ENCODE peak calls at places on chromosomes 5 and 9, in eight cellular contexts. One of them, this sample, is unnamed.

GRCh38 chr9:37752646-37753488 is 738 bp upstream of the TRMT10B start:
- DNase-seq in HTR-8/SVneo: no peak
- DNase-seq in left ventricle myocardium inferior: no peak
- DNase-seq in neural crest cell: no peak
- DNase-seq in cardiac fibroblast: no peak
- DNase-seq in NCI-H345: no peak
- DNase-seq in Caco-2: no peak
- DNase-seq in stimulated activated CD4-positive, alpha-beta T cell treated with anti-CD3 and anti-CD28 coated beads, Interleukin-2, amount 100 ng/mL, for 48 hours: peak
- DNase-seq in this sample: no peak

GRCh38 chr5:160926428-160926827 is 74.4 kb upstream of the ATP10B start:
- DNase-seq in neural crest cell: no peak
- DNase-seq in left ventricle myocardium inferior: no peak
- DNase-seq in HTR-8/SVneo: no peak
- DNase-seq in stimulated activated CD4-positive, alpha-beta T cell treated with anti-CD3 and anti-CD28 coated beads, Interleukin-2, amount 100 ng/mL, for 48 hours: no peak
- DNase-seq in Caco-2: no peak
- DNase-seq in NCI-H345: peak
- DNase-seq in cardiac fibroblast: no peak
- DNase-seq in this sample: no peak

GRCh38 chr5:75847561-75848021 is 130.4 kb upstream of the POC5 start:
- DNase-seq in cardiac fibroblast: no peak
- DNase-seq in stimulated activated CD4-positive, alpha-beta T cell treated with anti-CD3 and anti-CD28 coated beads, Interleukin-2, amount 100 ng/mL, for 48 hours: no peak
- DNase-seq in left ventricle myocardium inferior: no peak
- DNase-seq in HTR-8/SVneo: no peak
- DNase-seq in NCI-H345: no peak
- DNase-seq in neural crest cell: no peak
- DNase-seq in Caco-2: no peak
- DNase-seq in this sample: no peak

GRCh38 chr5:149114403-149115312 is 26.6 kb upstream of the ABLIM3 start:
- DNase-seq in HTR-8/SVneo: peak
- DNase-seq in stimulated activated CD4-positive, alpha-beta T cell treated with anti-CD3 and anti-CD28 coated beads, Interleukin-2, amount 100 ng/mL, for 48 hours: peak
- DNase-seq in left ventricle myocardium inferior: peak
- DNase-seq in neural crest cell: peak
- DNase-seq in Caco-2: peak
- DNase-seq in NCI-H345: peak
- DNase-seq in cardiac fibroblast: peak
- DNase-seq in this sample: peak

GRCh38 chr5:16493261-16493660 is 27.7 kb upstream of the ZNF622 start:
- DNase-seq in Caco-2: no peak
- DNase-seq in neural crest cell: no peak
- DNase-seq in NCI-H345: no peak
- DNase-seq in HTR-8/SVneo: no peak
- DNase-seq in left ventricle myocardium inferior: no peak
- DNase-seq in cardiac fibroblast: peak
- DNase-seq in stimulated activated CD4-positive, alpha-beta T cell treated with anti-CD3 and anti-CD28 coated beads, Interleukin-2, amount 100 ng/mL, for 48 hours: no peak
- DNase-seq in this sample: no peak

GRCh38 chr5:126370796-126371718 is 52.2 kb upstream of the GRAMD2B start:
- DNase-seq in left ventricle myocardium inferior: no peak
- DNase-seq in neural crest cell: no peak
- DNase-seq in Caco-2: peak
- DNase-seq in NCI-H345: no peak
- DNase-seq in HTR-8/SVneo: no peak
- DNase-seq in stimulated activated CD4-positive, alpha-beta T cell treated with anti-CD3 and anti-CD28 coated beads, Interleukin-2, amount 100 ng/mL, for 48 hours: no peak
- DNase-seq in cardiac fibroblast: peak
- DNase-seq in this sample: no peak

GRCh38 chr5:158498959-158499679 is 600.6 kb downstream of the EBF1 start:
- DNase-seq in Caco-2: no peak
- DNase-seq in cardiac fibroblast: no peak
- DNase-seq in NCI-H345: no peak
- DNase-seq in left ventricle myocardium inferior: no peak
- DNase-seq in HTR-8/SVneo: no peak
- DNase-seq in neural crest cell: no peak
- DNase-seq in stimulated activated CD4-positive, alpha-beta T cell treated with anti-CD3 and anti-CD28 coated beads, Interleukin-2, amount 100 ng/mL, for 48 hours: no peak
- DNase-seq in this sample: no peak

GRCh38 chr9:116155700-116156045 is 2.1 kb downstream of the PAPPA start:
- DNase-seq in Caco-2: no peak
- DNase-seq in stimulated activated CD4-positive, alpha-beta T cell treated with anti-CD3 and anti-CD28 coated beads, Interleukin-2, amount 100 ng/mL, for 48 hours: no peak
- DNase-seq in left ventricle myocardium inferior: no peak
- DNase-seq in neural crest cell: no peak
- DNase-seq in HTR-8/SVneo: no peak
- DNase-seq in NCI-H345: no peak
- DNase-seq in cardiac fibroblast: no peak
- DNase-seq in this sample: peak

GRCh38 chr5:133668458-133668857 is 56.1 kb upstream of the FSTL4 start:
- DNase-seq in NCI-H345: no peak
- DNase-seq in cardiac fibroblast: no peak
- DNase-seq in Caco-2: no peak
- DNase-seq in neural crest cell: no peak
- DNase-seq in left ventricle myocardium inferior: no peak
- DNase-seq in HTR-8/SVneo: no peak
- DNase-seq in stimulated activated CD4-positive, alpha-beta T cell treated with anti-CD3 and anti-CD28 coated beads, Interleukin-2, amount 100 ng/mL, for 48 hours: no peak
- DNase-seq in this sample: no peak

GRCh38 chr9:130112244-130113151 is 58.8 kb downstream of the GPR107 start:
- DNase-seq in HTR-8/SVneo: no peak
- DNase-seq in cardiac fibroblast: no peak
- DNase-seq in neural crest cell: no peak
- DNase-seq in stimulated activated CD4-positive, alpha-beta T cell treated with anti-CD3 and anti-CD28 coated beads, Interleukin-2, amount 100 ng/mL, for 48 hours: no peak
- DNase-seq in left ventricle myocardium inferior: no peak
- DNase-seq in NCI-H345: no peak
- DNase-seq in Caco-2: no peak
- DNase-seq in this sample: no peak

GRCh38 chr5:14268236-14268701 is 125.1 kb downstream of the TRIO start:
- DNase-seq in stimulated activated CD4-positive, alpha-beta T cell treated with anti-CD3 and anti-CD28 coated beads, Interleukin-2, amount 100 ng/mL, for 48 hours: no peak
- DNase-seq in HTR-8/SVneo: peak
- DNase-seq in Caco-2: peak
- DNase-seq in neural crest cell: no peak
- DNase-seq in NCI-H345: no peak
- DNase-seq in cardiac fibroblast: peak
- DNase-seq in left ventricle myocardium inferior: no peak
- DNase-seq in this sample: no peak

GRCh38 chr9:121997791-121998190 is 95.3 kb downstream of the TTLL11 start:
- DNase-seq in left ventricle myocardium inferior: no peak
- DNase-seq in Caco-2: no peak
- DNase-seq in cardiac fibroblast: peak
- DNase-seq in NCI-H345: no peak
- DNase-seq in stimulated activated CD4-positive, alpha-beta T cell treated with anti-CD3 and anti-CD28 coated beads, Interleukin-2, amount 100 ng/mL, for 48 hours: no peak
- DNase-seq in HTR-8/SVneo: no peak
- DNase-seq in neural crest cell: no peak
- DNase-seq in this sample: no peak

GRCh38 chr5:82924990-82925385 is 152.2 kb downstream of the TMEM167A start:
- DNase-seq in HTR-8/SVneo: no peak
- DNase-seq in NCI-H345: no peak
- DNase-seq in Caco-2: no peak
- DNase-seq in stimulated activated CD4-positive, alpha-beta T cell treated with anti-CD3 and anti-CD28 coated beads, Interleukin-2, amount 100 ng/mL, for 48 hours: no peak
- DNase-seq in cardiac fibroblast: peak
- DNase-seq in left ventricle myocardium inferior: no peak
- DNase-seq in neural crest cell: no peak
- DNase-seq in this sample: no peak

GRCh38 chr5:17805426-17805825 is 171.2 kb downstream of the TAF11L14 start:
- DNase-seq in NCI-H345: no peak
- DNase-seq in left ventricle myocardium inferior: no peak
- DNase-seq in HTR-8/SVneo: no peak
- DNase-seq in cardiac fibroblast: no peak
- DNase-seq in Caco-2: no peak
- DNase-seq in neural crest cell: no peak
- DNase-seq in stimulated activated CD4-positive, alpha-beta T cell treated with anti-CD3 and anti-CD28 coated beads, Interleukin-2, amount 100 ng/mL, for 48 hours: no peak
- DNase-seq in this sample: no peak

GRCh38 chr5:131536211-131536826 is 98.7 kb downstream of the RAPGEF6 start:
- DNase-seq in HTR-8/SVneo: no peak
- DNase-seq in cardiac fibroblast: peak
- DNase-seq in left ventricle myocardium inferior: no peak
- DNase-seq in neural crest cell: no peak
- DNase-seq in NCI-H345: no peak
- DNase-seq in Caco-2: no peak
- DNase-seq in stimulated activated CD4-positive, alpha-beta T cell treated with anti-CD3 and anti-CD28 coated beads, Interleukin-2, amount 100 ng/mL, for 48 hours: no peak
- DNase-seq in this sample: no peak

GRCh38 chr5:90747175-90747574 is 188.6 kb downstream of the ADGRV1 start:
- DNase-seq in HTR-8/SVneo: peak
- DNase-seq in Caco-2: no peak
- DNase-seq in cardiac fibroblast: no peak
- DNase-seq in NCI-H345: no peak
- DNase-seq in left ventricle myocardium inferior: no peak
- DNase-seq in neural crest cell: no peak
- DNase-seq in stimulated activated CD4-positive, alpha-beta T cell treated with anti-CD3 and anti-CD28 coated beads, Interleukin-2, amount 100 ng/mL, for 48 hours: no peak
- DNase-seq in this sample: no peak

GRCh38 chr5:131068893-131069643 is 96.0 kb downstream of the HINT1 start:
- DNase-seq in cardiac fibroblast: no peak
- DNase-seq in Caco-2: no peak
- DNase-seq in HTR-8/SVneo: no peak
- DNase-seq in stimulated activated CD4-positive, alpha-beta T cell treated with anti-CD3 and anti-CD28 coated beads, Interleukin-2, amount 100 ng/mL, for 48 hours: peak
- DNase-seq in left ventricle myocardium inferior: no peak
- DNase-seq in neural crest cell: no peak
- DNase-seq in NCI-H345: no peak
- DNase-seq in this sample: no peak

GRCh38 chr5:109413463-109413862 is 3.7 kb upstream of the PJA2 start:
- DNase-seq in NCI-H345: peak
- DNase-seq in HTR-8/SVneo: no peak
- DNase-seq in Caco-2: no peak
- DNase-seq in stimulated activated CD4-positive, alpha-beta T cell treated with anti-CD3 and anti-CD28 coated beads, Interleukin-2, amount 100 ng/mL, for 48 hours: no peak
- DNase-seq in neural crest cell: no peak
- DNase-seq in left ventricle myocardium inferior: no peak
- DNase-seq in cardiac fibroblast: peak
- DNase-seq in this sample: peak

GRCh38 chr9:98091735-98092632 is 27.0 kb downstream of the TRIM14 start:
- DNase-seq in HTR-8/SVneo: no peak
- DNase-seq in stimulated activated CD4-positive, alpha-beta T cell treated with anti-CD3 and anti-CD28 coated beads, Interleukin-2, amount 100 ng/mL, for 48 hours: no peak
- DNase-seq in NCI-H345: no peak
- DNase-seq in left ventricle myocardium inferior: no peak
- DNase-seq in neural crest cell: no peak
- DNase-seq in Caco-2: no peak
- DNase-seq in cardiac fibroblast: peak
- DNase-seq in this sample: peak

GRCh38 chr9:79911724-79912123 is 340.0 kb downstream of the TLE4 start:
- DNase-seq in left ventricle myocardium inferior: no peak
- DNase-seq in stimulated activated CD4-positive, alpha-beta T cell treated with anti-CD3 and anti-CD28 coated beads, Interleukin-2, amount 100 ng/mL, for 48 hours: no peak
- DNase-seq in neural crest cell: no peak
- DNase-seq in Caco-2: no peak
- DNase-seq in NCI-H345: no peak
- DNase-seq in HTR-8/SVneo: no peak
- DNase-seq in cardiac fibroblast: no peak
- DNase-seq in this sample: no peak

GRCh38 chr5:1443145-1443543 is 2.1 kb downstream of the SLC6A3 start:
- DNase-seq in NCI-H345: no peak
- DNase-seq in neural crest cell: no peak
- DNase-seq in stimulated activated CD4-positive, alpha-beta T cell treated with anti-CD3 and anti-CD28 coated beads, Interleukin-2, amount 100 ng/mL, for 48 hours: no peak
- DNase-seq in HTR-8/SVneo: no peak
- DNase-seq in left ventricle myocardium inferior: no peak
- DNase-seq in cardiac fibroblast: no peak
- DNase-seq in Caco-2: no peak
- DNase-seq in this sample: no peak

GRCh38 chr9:127983847-127984289 is 3.1 kb upstream of the EEIG1 start:
- DNase-seq in left ventricle myocardium inferior: no peak
- DNase-seq in HTR-8/SVneo: no peak
- DNase-seq in Caco-2: no peak
- DNase-seq in cardiac fibroblast: no peak
- DNase-seq in NCI-H345: peak
- DNase-seq in stimulated activated CD4-positive, alpha-beta T cell treated with anti-CD3 and anti-CD28 coated beads, Interleukin-2, amount 100 ng/mL, for 48 hours: no peak
- DNase-seq in neural crest cell: no peak
- DNase-seq in this sample: no peak

GRCh38 chr5:67165524-67166459 is 30.8 kb downstream of the CD180 start:
- DNase-seq in Caco-2: no peak
- DNase-seq in neural crest cell: peak
- DNase-seq in NCI-H345: no peak
- DNase-seq in stimulated activated CD4-positive, alpha-beta T cell treated with anti-CD3 and anti-CD28 coated beads, Interleukin-2, amount 100 ng/mL, for 48 hours: peak
- DNase-seq in left ventricle myocardium inferior: peak
- DNase-seq in HTR-8/SVneo: no peak
- DNase-seq in cardiac fibroblast: peak
- DNase-seq in this sample: peak

GRCh38 chr5:96809898-96810297 is 2.2 kb upstream of the ERAP1 start:
- DNase-seq in stimulated activated CD4-positive, alpha-beta T cell treated with anti-CD3 and anti-CD28 coated beads, Interleukin-2, amount 100 ng/mL, for 48 hours: peak
- DNase-seq in cardiac fibroblast: no peak
- DNase-seq in HTR-8/SVneo: no peak
- DNase-seq in NCI-H345: no peak
- DNase-seq in neural crest cell: no peak
- DNase-seq in left ventricle myocardium inferior: no peak
- DNase-seq in Caco-2: no peak
- DNase-seq in this sample: no peak

GRCh38 chr5:8458038-8458383 is 589.1 kb downstream of the MTRR start:
- DNase-seq in left ventricle myocardium inferior: no peak
- DNase-seq in stimulated activated CD4-positive, alpha-beta T cell treated with anti-CD3 and anti-CD28 coated beads, Interleukin-2, amount 100 ng/mL, for 48 hours: no peak
- DNase-seq in cardiac fibroblast: peak
- DNase-seq in NCI-H345: peak
- DNase-seq in HTR-8/SVneo: peak
- DNase-seq in neural crest cell: no peak
- DNase-seq in Caco-2: no peak
- DNase-seq in this sample: no peak

GRCh38 chr5:83527191-83527590 is 55.6 kb downstream of the VCAN start:
- DNase-seq in HTR-8/SVneo: no peak
- DNase-seq in stimulated activated CD4-positive, alpha-beta T cell treated with anti-CD3 and anti-CD28 coated beads, Interleukin-2, amount 100 ng/mL, for 48 hours: no peak
- DNase-seq in neural crest cell: no peak
- DNase-seq in NCI-H345: no peak
- DNase-seq in cardiac fibroblast: no peak
- DNase-seq in Caco-2: no peak
- DNase-seq in left ventricle myocardium inferior: no peak
- DNase-seq in this sample: no peak

GRCh38 chr5:39760385-39761198 is 335.8 kb upstream of the DAB2 start:
- DNase-seq in left ventricle myocardium inferior: peak
- DNase-seq in cardiac fibroblast: peak
- DNase-seq in NCI-H345: no peak
- DNase-seq in neural crest cell: no peak
- DNase-seq in Caco-2: no peak
- DNase-seq in HTR-8/SVneo: peak
- DNase-seq in stimulated activated CD4-positive, alpha-beta T cell treated with anti-CD3 and anti-CD28 coated beads, Interleukin-2, amount 100 ng/mL, for 48 hours: no peak
- DNase-seq in this sample: no peak

GRCh38 chr9:106893088-106893487 is 30.1 kb downstream of the ZNF462 start:
- DNase-seq in NCI-H345: no peak
- DNase-seq in HTR-8/SVneo: peak
- DNase-seq in stimulated activated CD4-positive, alpha-beta T cell treated with anti-CD3 and anti-CD28 coated beads, Interleukin-2, amount 100 ng/mL, for 48 hours: no peak
- DNase-seq in left ventricle myocardium inferior: no peak
- DNase-seq in cardiac fibroblast: peak
- DNase-seq in neural crest cell: no peak
- DNase-seq in Caco-2: no peak
- DNase-seq in this sample: no peak

GRCh38 chr5:43802119-43802518 is 199.1 kb downstream of the NNT start:
- DNase-seq in NCI-H345: no peak
- DNase-seq in HTR-8/SVneo: no peak
- DNase-seq in Caco-2: no peak
- DNase-seq in neural crest cell: no peak
- DNase-seq in left ventricle myocardium inferior: no peak
- DNase-seq in cardiac fibroblast: peak
- DNase-seq in stimulated activated CD4-positive, alpha-beta T cell treated with anti-CD3 and anti-CD28 coated beads, Interleukin-2, amount 100 ng/mL, for 48 hours: no peak
- DNase-seq in this sample: no peak